ENCODE peak calls at places on chromosomes 16 and 17, in ten cellular contexts. I is psoas muscle; Y is GM12891; R is Karpas-422; Z is anterior cingulate cortex; T is heart right ventricle; Q is effector CD4-positive, alpha-beta T cell; K is fibroblast of gingiva; X is activated CD4-positive, CD25-positive, alpha-beta regulatory T cell; H is SW 1271. C is an unnamed sample.

GRCh38 chr16:90019543-90020259 is 445 bp upstream of the DBNDD1 start:
- DNase-seq in I (peak; percentile 45), Y (peak; percentile 63), R (peak; percentile 68), Z (no peak), T (peak; percentile 40), Q (peak; percentile 38), K (peak; percentile 36), X (peak; percentile 33), H (no peak), C (peak; percentile 65)

GRCh38 chr16:12027091-12027490 is 50.6 kb downstream of the SNX29 start:
- DNase-seq in I (no peak), Y (no peak), R (no peak), Z (no peak), T (no peak), Q (no peak), K (no peak), X (no peak), H (no peak), C (no peak)

GRCh38 chr16:86067936-86068335 is 169.0 kb downstream of the IRF8 start:
- DNase-seq in I (no peak), Y (no peak), R (no peak), Z (no peak), T (no peak), Q (no peak), K (no peak), X (no peak), H (no peak), C (no peak)

GRCh38 chr17:11240041-11240801 is 792 bp upstream of the SHISA6 start:
- DNase-seq in I (peak; percentile 34), Y (no peak), R (no peak), Z (peak; percentile 34), T (peak; percentile 23), Q (no peak), K (no peak), X (no peak), H (no peak), C (no peak)

GRCh38 chr16:64089697-64090096 is 1032.2 kb downstream of the CDH11 start:
- DNase-seq in I (no peak), Y (no peak), R (peak; percentile 94), Z (no peak), T (no peak), Q (no peak), K (peak; percentile 1), X (no peak), H (no peak), C (peak; percentile 47)

GRCh38 chr16:65229191-65229662 is 107.4 kb upstream of the CDH11 start:
- DNase-seq in I (no peak), Y (no peak), R (no peak), Z (no peak), T (no peak), Q (no peak), K (no peak), X (no peak), H (no peak), C (no peak)

GRCh38 chr17:59451706-59452105 is 113.7 kb upstream of the DHX40 start:
- DNase-seq in I (no peak), Y (no peak), R (no peak), Z (no peak), T (no peak), Q (no peak), K (no peak), X (no peak), H (peak; percentile 74), C (no peak)

GRCh38 chr17:42502091-42502490 is 34.0 kb upstream of the NAGLU start:
- DNase-seq in I (no peak), Y (no peak), R (no peak), Z (no peak), T (no peak), Q (no peak), K (no peak), X (no peak), H (no peak), C (no peak)

GRCh38 chr17:45834471-45835396 is 9.9 kb upstream of the SPPL2C start:
- DNase-seq in I (no peak), Y (no peak), R (no peak), Z (no peak), T (no peak), Q (no peak), K (no peak), X (no peak), H (no peak), C (no peak)

GRCh38 chr17:75910699-75911098 is 6.0 kb upstream of the MRPL38 start:
- DNase-seq in I (no peak), Y (no peak), R (no peak), Z (no peak), T (no peak), Q (no peak), K (no peak), X (no peak), H (no peak), C (no peak)

GRCh38 chr17:67180275-67180674 is 64.7 kb downstream of the HELZ start:
- DNase-seq in I (no peak), Y (no peak), R (no peak), Z (no peak), T (no peak), Q (no peak), K (no peak), X (no peak), H (no peak), C (no peak)

GRCh38 chr17:2210726-2211125 is 92.9 kb downstream of the SMG6 start:
- DNase-seq in I (no peak), Y (no peak), R (no peak), Z (no peak), T (no peak), Q (no peak), K (no peak), X (no peak), H (no peak), C (no peak)

GRCh38 chr17:46020023-46020735 is 21.1 kb downstream of the STH start:
- DNase-seq in I (no peak), Y (peak; percentile 53), R (no peak), Z (no peak), T (no peak), Q (peak; percentile 26), K (no peak), X (peak; percentile 36), H (no peak), C (no peak)

GRCh38 chr17:46968896-46969295 is 10.2 kb downstream of the RPRML start:
- DNase-seq in I (no peak), Y (no peak), R (no peak), Z (no peak), T (no peak), Q (no peak), K (no peak), X (no peak), H (no peak), C (no peak)